ENCODE peak calls at places on chromosomes 4 and X, in six cellular contexts. J is cardiac muscle cell; P is cardiac septum; N is activated T-cell treated with anti-CD3 and anti-CD28 coated beads, Interleukin-2, amount 50 U/mL, for 24 hours; X is stimulated activated CD8-positive, alpha-beta memory T cell treated with anti-CD3 and anti-CD28 coated beads, Interleukin-4, amount 100 ng/mL, for 4 hours; L is NCI-H1105. Z is an unnamed sample.

GRCh38 chrX:135522878-135523693 is 2.6 kb downstream of the INTS6L start:
- DNase-seq in J (no peak), P (no peak), N (no peak), X (no peak), L (no peak), Z (no peak)

GRCh38 chrX:53831662-53832635 is 145.4 kb upstream of the HUWE1 start:
- DNase-seq in J (peak; percentile 10), P (no peak), N (peak; percentile 51), X (peak; percentile 1), L (peak; percentile 16), Z (no peak)

GRCh38 chr4:7654550-7655266 is 220.0 kb upstream of the PSAPL1 start:
- DNase-seq in J (no peak), P (no peak), N (no peak), X (no peak), L (no peak), Z (no peak)

GRCh38 chr4:140764785-140765392 is 8.7 kb upstream of the TBC1D9 start:
- DNase-seq in J (peak; percentile 38), P (no peak), N (no peak), X (no peak), L (no peak), Z (no peak)

GRCh38 chrX:38664285-38664684 is 102.9 kb downstream of the TSPAN7 start:
- DNase-seq in J (peak; percentile 64), P (no peak), N (no peak), X (no peak), L (peak; percentile 20), Z (no peak)

GRCh38 chrX:53195401-53195800 is 29.6 kb downstream of the KDM5C start:
- DNase-seq in J (no peak), P (no peak), N (no peak), X (no peak), L (no peak), Z (no peak)

GRCh38 chr4:171242831-171243230 is 570.4 kb upstream of the GALNTL6 start:
- DNase-seq in J (no peak), P (no peak), N (no peak), X (no peak), L (no peak), Z (no peak)

GRCh38 chrX:141467442-141467841 is 117.1 kb downstream of the SPANXA1 start:
- DNase-seq in J (peak; percentile 1), P (no peak), N (no peak), X (no peak), L (no peak), Z (no peak)

GRCh38 chr4:183438458-183439113 is 5.8 kb upstream of the CDKN2AIP start:
- DNase-seq in J (no peak), P (no peak), N (no peak), X (no peak), L (no peak), Z (no peak)

GRCh38 chr4:7392438-7393374 is 42.0 kb downstream of the PSAPL1 start:
- DNase-seq in J (no peak), P (peak; percentile 38), N (peak; percentile 8), X (no peak), L (no peak), Z (no peak)

GRCh38 chr4:5710962-5711478 is at the start of gene EVC:
- DNase-seq in J (peak; percentile 76), P (peak; percentile 88), N (peak; percentile 43), X (no peak), L (peak; percentile 3), Z (peak; percentile 94)